ENCODE peak calls at places on chromosomes 4 and X, in four cellular contexts. One of them, this sample, is unnamed.

GRCh38 chrX:150436200-150436599 is 73.1 kb downstream of the MAMLD1 start:
- DNase-seq in erythroblast: no peak
- DNase-seq in HCT116: no peak
- DNase-seq in breast epithelium: no peak
- DNase-seq in this sample: no peak

GRCh38 chrX:104310084-104310483 is 55.4 kb upstream of the ESX1 start:
- DNase-seq in HCT116: no peak
- DNase-seq in breast epithelium: no peak
- DNase-seq in erythroblast: no peak
- DNase-seq in this sample: no peak

GRCh38 chr4:137909910-137910309 is 332.2 kb downstream of the SLC7A11 start:
- DNase-seq in HCT116: no peak
- DNase-seq in breast epithelium: peak
- DNase-seq in erythroblast: no peak
- DNase-seq in this sample: no peak

GRCh38 chrX:24294619-24295018 is 19.2 kb downstream of the SUPT20HL2 start:
- DNase-seq in erythroblast: peak
- DNase-seq in HCT116: no peak
- DNase-seq in breast epithelium: no peak
- DNase-seq in this sample: peak

GRCh38 chrX:19746919-19747671 is 140.3 kb downstream of the SH3KBP1 start:
- DNase-seq in breast epithelium: no peak
- DNase-seq in erythroblast: no peak
- DNase-seq in HCT116: no peak
- DNase-seq in this sample: no peak

GRCh38 chrX:134634691-134635090 is 23.6 kb downstream of the PLAC1 start:
- DNase-seq in breast epithelium: no peak
- DNase-seq in erythroblast: no peak
- DNase-seq in HCT116: no peak
- DNase-seq in this sample: no peak

GRCh38 chr4:10353110-10353509 is 104.1 kb downstream of the ZNF518B start:
- DNase-seq in HCT116: no peak
- DNase-seq in erythroblast: no peak
- DNase-seq in breast epithelium: no peak
- DNase-seq in this sample: no peak

GRCh38 chr4:12211636-12212035 is 782.9 kb upstream of the HS3ST1 start:
- DNase-seq in erythroblast: no peak
- DNase-seq in breast epithelium: no peak
- DNase-seq in HCT116: no peak
- DNase-seq in this sample: no peak

GRCh38 chr4:59655996-59656395 is 1544.1 kb upstream of the ADGRL3 start:
- DNase-seq in erythroblast: no peak
- DNase-seq in HCT116: no peak
- DNase-seq in breast epithelium: no peak
- DNase-seq in this sample: no peak

GRCh38 chr4:146567396-146567795 is 45.7 kb upstream of the SLC10A7 start:
- DNase-seq in HCT116: no peak
- DNase-seq in breast epithelium: no peak
- DNase-seq in erythroblast: no peak
- DNase-seq in this sample: no peak
- TF ChIP-seq POLR2A in HCT116: no peak
- TF ChIP-seq POLR2A in breast epithelium: no peak
- TF ChIP-seq POLR2A in erythroblast: no peak
- TF ChIP-seq POLR2A in this sample: no peak

GRCh38 chr4:76216975-76217814 is 3.6 kb upstream of the SCARB2 start:
- DNase-seq in HCT116: no peak
- DNase-seq in erythroblast: no peak
- DNase-seq in breast epithelium: no peak
- DNase-seq in this sample: no peak
- TF ChIP-seq POLR2A in HCT116: no peak
- TF ChIP-seq POLR2A in erythroblast: no peak
- TF ChIP-seq POLR2A in breast epithelium: no peak
- TF ChIP-seq POLR2A in this sample: no peak

GRCh38 chr4:85474818-85475630 is at the start of gene ARHGAP24:
- DNase-seq in breast epithelium: peak
- DNase-seq in HCT116: peak
- DNase-seq in erythroblast: no peak
- DNase-seq in this sample: peak
- TF ChIP-seq POLR2A in breast epithelium: peak
- TF ChIP-seq POLR2A in HCT116: no peak
- TF ChIP-seq POLR2A in erythroblast: no peak
- TF ChIP-seq POLR2A in this sample: no peak

GRCh38 chrX:15500497-15500966 is at the start of gene BMX:
- DNase-seq in HCT116: no peak
- DNase-seq in erythroblast: no peak
- DNase-seq in breast epithelium: no peak
- DNase-seq in this sample: no peak
- TF ChIP-seq POLR2A in HCT116: no peak
- TF ChIP-seq POLR2A in erythroblast: no peak
- TF ChIP-seq POLR2A in breast epithelium: no peak
- TF ChIP-seq POLR2A in this sample: no peak

GRCh38 chr4:98929341-98930267 is 671 bp upstream of the EIF4E start:
- DNase-seq in erythroblast: peak
- DNase-seq in breast epithelium: peak
- DNase-seq in HCT116: peak
- DNase-seq in this sample: peak

GRCh38 chr4:98930311-98930865 is 1.5 kb upstream of the EIF4E start:
- DNase-seq in breast epithelium: no peak
- DNase-seq in erythroblast: no peak
- DNase-seq in HCT116: no peak
- DNase-seq in this sample: no peak

GRCh38 chr4:98928505-98929340 is at the start of gene EIF4E:
- DNase-seq in breast epithelium: peak
- DNase-seq in HCT116: peak
- DNase-seq in erythroblast: peak
- DNase-seq in this sample: peak

GRCh38 chr4:98932539-98932938 is 3.6 kb upstream of the EIF4E start:
- DNase-seq in HCT116: no peak
- DNase-seq in erythroblast: no peak
- DNase-seq in breast epithelium: no peak
- DNase-seq in this sample: no peak

DNA sequence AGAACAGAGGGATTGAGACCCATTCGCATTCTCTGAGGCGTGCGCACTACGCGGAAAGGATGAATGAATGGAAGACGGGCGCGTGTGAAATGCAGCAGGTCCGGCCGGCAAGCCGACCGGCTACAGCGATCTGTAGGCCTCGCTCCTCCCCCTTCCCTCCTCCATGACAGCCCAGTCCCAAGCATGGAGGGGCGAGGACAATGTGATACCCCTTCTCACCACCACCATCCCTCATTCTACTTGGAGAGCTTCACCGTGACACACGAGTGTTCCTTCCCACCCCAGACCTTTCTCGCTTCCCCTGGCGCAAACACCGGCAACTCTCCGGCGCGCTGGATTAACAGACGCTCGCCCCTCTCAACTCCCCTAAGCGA is 815 bp downstream of the EIF4E start:
- DNase-seq in breast epithelium: peak
- DNase-seq in erythroblast: peak
- DNase-seq in HCT116: peak
- DNase-seq in this sample: peak
- TF ChIP-seq POLR2A in breast epithelium: no peak
- TF ChIP-seq POLR2A in erythroblast: no peak
- TF ChIP-seq POLR2A in HCT116: peak
- TF ChIP-seq POLR2A in this sample: peak

DNA sequence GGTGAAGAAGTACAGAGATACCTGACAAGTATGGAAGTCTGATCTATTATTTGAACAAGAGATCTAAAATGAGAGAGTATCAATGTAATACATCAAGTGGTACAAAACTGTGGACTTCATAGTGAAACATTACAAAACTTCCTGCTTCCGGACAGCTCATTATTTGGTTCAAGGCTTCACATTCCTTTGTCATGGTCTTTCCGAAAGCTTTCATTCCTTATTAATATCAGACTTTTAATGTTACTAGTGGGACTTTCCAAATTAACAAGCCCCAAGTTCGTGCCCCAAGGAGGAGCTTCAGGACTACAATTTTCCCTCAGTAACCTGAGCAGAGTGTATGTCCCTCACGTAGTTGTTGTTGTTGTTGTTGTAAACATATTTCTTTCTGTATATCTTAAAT is 1.2 kb downstream of the CHIC2 start:
- DNase-seq in breast epithelium: no peak
- DNase-seq in erythroblast: peak
- DNase-seq in HCT116: no peak
- DNase-seq in this sample: no peak
- TF ChIP-seq POLR2A in breast epithelium: no peak
- TF ChIP-seq POLR2A in erythroblast: no peak
- TF ChIP-seq POLR2A in HCT116: no peak
- TF ChIP-seq POLR2A in this sample: no peak

DNA sequence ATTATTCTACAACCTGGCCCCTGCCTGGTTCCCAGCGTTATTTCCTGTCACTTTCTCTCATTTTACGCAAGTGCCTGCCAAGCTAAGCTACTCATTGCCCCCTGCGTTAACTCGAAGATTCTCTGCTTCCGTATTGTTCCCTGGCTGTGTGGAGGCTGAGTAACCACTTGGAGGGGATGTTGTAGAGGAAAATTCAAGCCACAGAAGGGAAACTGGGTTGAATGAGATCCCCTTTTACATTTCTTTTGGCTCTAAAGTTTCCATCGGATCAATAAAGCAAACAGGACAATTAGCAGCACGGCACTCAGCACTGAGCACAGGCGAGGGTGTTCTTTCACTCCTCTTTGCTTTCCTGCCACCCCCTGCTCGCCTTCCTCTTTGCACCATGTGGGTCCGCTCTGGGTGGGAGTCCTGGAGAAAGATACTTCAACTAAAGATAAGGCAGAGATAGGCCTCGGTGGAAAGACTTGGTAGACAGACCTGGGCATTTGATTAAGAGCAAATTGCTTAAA is 4.2 kb upstream of the TMSB4X start:
- DNase-seq in erythroblast: peak
- DNase-seq in HCT116: no peak
- DNase-seq in breast epithelium: no peak
- DNase-seq in this sample: no peak
- TF ChIP-seq POLR2A in erythroblast: no peak
- TF ChIP-seq POLR2A in HCT116: no peak
- TF ChIP-seq POLR2A in breast epithelium: no peak
- TF ChIP-seq POLR2A in this sample: no peak

DNA sequence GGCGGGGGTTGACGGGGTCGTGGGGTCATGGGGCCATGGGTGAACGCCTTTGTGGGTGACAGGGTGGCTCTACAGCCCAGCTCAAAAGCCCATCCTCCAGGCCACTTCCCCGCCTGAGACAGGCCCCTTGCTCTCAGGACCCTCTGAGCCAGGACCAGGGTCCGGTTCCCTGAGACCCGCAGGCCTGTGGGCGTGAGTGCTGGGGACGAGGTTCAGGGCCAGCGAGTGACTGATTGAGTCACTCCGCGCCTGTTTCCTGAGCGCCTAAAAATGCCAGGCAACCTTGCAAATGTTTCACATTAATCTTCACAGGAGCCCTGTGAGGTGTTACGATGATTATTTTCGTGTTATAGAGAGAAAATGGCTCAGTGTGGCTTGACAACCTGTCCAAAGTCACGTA is 97.8 kb downstream of the ZNF674 start:
- DNase-seq in breast epithelium: no peak
- DNase-seq in HCT116: no peak
- DNase-seq in erythroblast: peak
- DNase-seq in this sample: no peak
- TF ChIP-seq POLR2A in breast epithelium: no peak
- TF ChIP-seq POLR2A in HCT116: no peak
- TF ChIP-seq POLR2A in erythroblast: no peak
- TF ChIP-seq POLR2A in this sample: no peak

This sample was measured in H1.